ENCODE peak calls at places on chromosomes 16 and 17, in nine cellular contexts. U, L, O, Y, N, P, B, W and V are unnamed samples.

GRCh38 chr16:13238182-13238581 is 336.8 kb downstream of the SHISA9 start:
- DNase-seq in U (no peak), L (no peak), O (no peak), Y (no peak), N (no peak), P (no peak), B (no peak), W (no peak), V (no peak)

GRCh38 chr16:85657996-85658395 is 30.8 kb downstream of the GINS2 start:
- DNase-seq in U (no peak), L (no peak), O (no peak), Y (no peak), N (no peak), P (no peak), B (no peak), W (no peak), V (no peak)

GRCh38 chr17:6924121-6924676 is 71.7 kb upstream of the ALOX12 start:
- DNase-seq in U (no peak), L (no peak), O (no peak), Y (no peak), N (no peak), P (no peak), B (no peak), W (no peak), V (no peak)

GRCh38 chr17:35892091-35892637 is 12.0 kb upstream of the CCL5 start:
- DNase-seq in U (no peak), L (peak; percentile 64), O (peak; percentile 16), Y (no peak), N (no peak), P (no peak), B (no peak), W (no peak), V (no peak)

GRCh38 chr17:27155866-27156265 is 138.0 kb upstream of the WSB1 start:
- DNase-seq in U (no peak), L (no peak), O (no peak), Y (no peak), N (no peak), P (no peak), B (no peak), W (no peak), V (no peak)

GRCh38 chr16:53952215-53953208 is 248.6 kb downstream of the FTO start:
- DNase-seq in U (peak; percentile 68), L (no peak), O (peak; percentile 51), Y (no peak), N (no peak), P (no peak), B (no peak), W (peak; percentile 12), V (no peak)

GRCh38 chr16:25827709-25828108 is 135.9 kb downstream of the HS3ST4 start:
- DNase-seq in U (no peak), L (no peak), O (no peak), Y (no peak), N (no peak), P (no peak), B (no peak), W (no peak), V (no peak)

GRCh38 chr17:10368561-10368960 is 4.2 kb downstream of the MYH13 start:
- DNase-seq in U (no peak), L (no peak), O (no peak), Y (no peak), N (no peak), P (no peak), B (no peak), W (no peak), V (no peak)

GRCh38 chr17:74937064-74938051 is 1.7 kb downstream of the OTOP3 start:
- DNase-seq in U (no peak), L (no peak), O (no peak), Y (no peak), N (peak; percentile 71), P (no peak), B (no peak), W (no peak), V (no peak)

GRCh38 chr17:61325382-61326073 is 74.1 kb upstream of the TBX2 start:
- DNase-seq in U (no peak), L (no peak), O (peak; percentile 93), Y (no peak), N (no peak), P (no peak), B (no peak), W (no peak), V (no peak)

GRCh38 chr16:77307764-77308561 is 108.8 kb downstream of the SYCE1L start:
- DNase-seq in U (no peak), L (no peak), O (peak; percentile 85), Y (no peak), N (no peak), P (no peak), B (no peak), W (no peak), V (no peak)

GRCh38 chr17:80259642-80260535 is 763 bp upstream of the RNF213 start:
- DNase-seq in U (peak; percentile 40), L (peak; percentile 78), O (peak; percentile 43), Y (peak; percentile 62), N (peak; percentile 92), P (peak; percentile 67), B (peak; percentile 81), W (peak; percentile 89), V (peak; percentile 53)

GRCh38 chr16:10976663-10977062 is 32.3 kb downstream of the CLEC16A start:
- DNase-seq in U (no peak), L (no peak), O (no peak), Y (no peak), N (no peak), P (no peak), B (no peak), W (no peak), V (no peak)

GRCh38 chr17:50129946-50130777 is at the start of gene SAMD14:
- DNase-seq in U (no peak), L (peak; percentile 41), O (no peak), Y (no peak), N (peak; percentile 62), P (no peak), B (no peak), W (no peak), V (no peak)

GRCh38 chr16:12208341-12209035 is 232.0 kb downstream of the SNX29 start:
- DNase-seq in U (no peak), L (no peak), O (peak; percentile 52), Y (no peak), N (no peak), P (no peak), B (no peak), W (peak; percentile 62), V (no peak)

GRCh38 chr17:45307290-45308015 is 9.4 kb downstream of the MAP3K14 start:
- DNase-seq in U (peak; percentile 81), L (peak; percentile 56), O (peak; percentile 95), Y (no peak), N (no peak), P (no peak), B (no peak), W (peak; percentile 64), V (no peak)

GRCh38 chr17:82238562-82239201 is 9.8 kb downstream of the SLC16A3 start:
- DNase-seq in U (peak; percentile 60), L (peak; percentile 80), O (peak; percentile 80), Y (peak; percentile 95), N (no peak), P (no peak), B (peak; percentile 68), W (peak; percentile 37), V (peak; percentile 91)

GRCh38 chr17:40551874-40552768 is 13.2 kb downstream of the CCR7 start:
- DNase-seq in U (no peak), L (no peak), O (peak; percentile 99), Y (peak; percentile 46), N (no peak), P (no peak), B (peak; percentile 62), W (no peak), V (no peak)